ENCODE peak calls at places on chromosomes 4 and X, in eight cellular contexts. One of them, this sample, is unnamed.

GRCh38 chr4:52568351-52568750 is 90.8 kb downstream of the USP46 start:
- DNase-seq in NT2/D1: no peak
- DNase-seq in uterus: no peak
- DNase-seq in HCT116: no peak
- DNase-seq in CD8-positive, alpha-beta T cell: no peak
- DNase-seq in astrocyte of the spinal cord: no peak
- DNase-seq in Panc1: no peak
- DNase-seq in psoas muscle: no peak
- DNase-seq in this sample: no peak

GRCh38 chr4:680931-681645 is 6.7 kb downstream of the MYL5 start:
- DNase-seq in Panc1: no peak
- DNase-seq in HCT116: no peak
- DNase-seq in psoas muscle: peak
- DNase-seq in CD8-positive, alpha-beta T cell: peak
- DNase-seq in NT2/D1: no peak
- DNase-seq in astrocyte of the spinal cord: no peak
- DNase-seq in uterus: peak
- DNase-seq in this sample: peak

GRCh38 chrX:38431525-38431924 is 79.1 kb downstream of the OTC start:
- DNase-seq in HCT116: no peak
- DNase-seq in psoas muscle: no peak
- DNase-seq in uterus: no peak
- DNase-seq in astrocyte of the spinal cord: no peak
- DNase-seq in NT2/D1: no peak
- DNase-seq in Panc1: no peak
- DNase-seq in CD8-positive, alpha-beta T cell: no peak
- DNase-seq in this sample: no peak

GRCh38 chr4:141196227-141196928 is 24.3 kb upstream of the ZNF330 start:
- DNase-seq in CD8-positive, alpha-beta T cell: no peak
- DNase-seq in uterus: no peak
- DNase-seq in astrocyte of the spinal cord: no peak
- DNase-seq in HCT116: no peak
- DNase-seq in Panc1: no peak
- DNase-seq in NT2/D1: no peak
- DNase-seq in psoas muscle: no peak
- DNase-seq in this sample: no peak

GRCh38 chr4:7736436-7737267 is 203.0 kb downstream of the AFAP1 start:
- DNase-seq in Panc1: no peak
- DNase-seq in CD8-positive, alpha-beta T cell: no peak
- DNase-seq in NT2/D1: no peak
- DNase-seq in uterus: no peak
- DNase-seq in HCT116: no peak
- DNase-seq in psoas muscle: no peak
- DNase-seq in astrocyte of the spinal cord: peak
- DNase-seq in this sample: no peak

GRCh38 chr4:105088110-105088879 is 58.4 kb upstream of the TET2 start:
- DNase-seq in uterus: peak
- DNase-seq in CD8-positive, alpha-beta T cell: no peak
- DNase-seq in HCT116: no peak
- DNase-seq in astrocyte of the spinal cord: peak
- DNase-seq in Panc1: no peak
- DNase-seq in NT2/D1: peak
- DNase-seq in psoas muscle: no peak
- DNase-seq in this sample: no peak

GRCh38 chr4:42159271-42160001 is 7.0 kb upstream of the BEND4 start:
- DNase-seq in NT2/D1: no peak
- DNase-seq in CD8-positive, alpha-beta T cell: no peak
- DNase-seq in HCT116: no peak
- DNase-seq in psoas muscle: no peak
- DNase-seq in uterus: no peak
- DNase-seq in astrocyte of the spinal cord: no peak
- DNase-seq in Panc1: no peak
- DNase-seq in this sample: no peak

GRCh38 chrX:38008658-38009057 is 2.3 kb downstream of the SYTL5 start:
- DNase-seq in uterus: no peak
- DNase-seq in Panc1: no peak
- DNase-seq in HCT116: no peak
- DNase-seq in psoas muscle: no peak
- DNase-seq in NT2/D1: no peak
- DNase-seq in astrocyte of the spinal cord: no peak
- DNase-seq in CD8-positive, alpha-beta T cell: no peak
- DNase-seq in this sample: no peak

GRCh38 chrX:101399825-101400224 is 7.9 kb downstream of the GLA start:
- DNase-seq in CD8-positive, alpha-beta T cell: no peak
- DNase-seq in Panc1: no peak
- DNase-seq in NT2/D1: no peak
- DNase-seq in astrocyte of the spinal cord: no peak
- DNase-seq in psoas muscle: no peak
- DNase-seq in uterus: no peak
- DNase-seq in HCT116: no peak
- DNase-seq in this sample: no peak

GRCh38 chr4:38820329-38821061 is 15.9 kb upstream of the TLR1 start:
- DNase-seq in psoas muscle: no peak
- DNase-seq in HCT116: no peak
- DNase-seq in CD8-positive, alpha-beta T cell: no peak
- DNase-seq in NT2/D1: no peak
- DNase-seq in astrocyte of the spinal cord: no peak
- DNase-seq in Panc1: no peak
- DNase-seq in uterus: no peak
- DNase-seq in this sample: no peak

GRCh38 chr4:121143126-121143525 is 21.0 kb downstream of the TNIP3 start:
- DNase-seq in uterus: no peak
- DNase-seq in astrocyte of the spinal cord: no peak
- DNase-seq in HCT116: no peak
- DNase-seq in Panc1: no peak
- DNase-seq in CD8-positive, alpha-beta T cell: no peak
- DNase-seq in psoas muscle: no peak
- DNase-seq in NT2/D1: no peak
- DNase-seq in this sample: no peak

GRCh38 chrX:72540318-72540717 is 32.3 kb downstream of the HDAC8 start:
- DNase-seq in NT2/D1: no peak
- DNase-seq in psoas muscle: no peak
- DNase-seq in astrocyte of the spinal cord: peak
- DNase-seq in uterus: no peak
- DNase-seq in Panc1: no peak
- DNase-seq in HCT116: no peak
- DNase-seq in CD8-positive, alpha-beta T cell: no peak
- DNase-seq in this sample: no peak

GRCh38 chrX:30865020-30865419 is 24.0 kb downstream of the TAB3 start:
- DNase-seq in psoas muscle: no peak
- DNase-seq in NT2/D1: peak
- DNase-seq in HCT116: no peak
- DNase-seq in CD8-positive, alpha-beta T cell: no peak
- DNase-seq in uterus: no peak
- DNase-seq in astrocyte of the spinal cord: no peak
- DNase-seq in Panc1: no peak
- DNase-seq in this sample: no peak

GRCh38 chr4:169397762-169398161 is 127.0 kb upstream of the SH3RF1 start:
- DNase-seq in CD8-positive, alpha-beta T cell: no peak
- DNase-seq in uterus: no peak
- DNase-seq in HCT116: no peak
- DNase-seq in NT2/D1: no peak
- DNase-seq in astrocyte of the spinal cord: peak
- DNase-seq in Panc1: no peak
- DNase-seq in psoas muscle: no peak
- DNase-seq in this sample: no peak

GRCh38 chr4:150385606-150386005 is 196.3 kb upstream of the MAB21L2 start:
- DNase-seq in CD8-positive, alpha-beta T cell: no peak
- DNase-seq in astrocyte of the spinal cord: peak
- DNase-seq in Panc1: no peak
- DNase-seq in NT2/D1: no peak
- DNase-seq in HCT116: no peak
- DNase-seq in uterus: no peak
- DNase-seq in psoas muscle: no peak
- DNase-seq in this sample: no peak

GRCh38 chr4:123449780-123450179 is 53.2 kb downstream of the SPRY1 start:
- DNase-seq in uterus: no peak
- DNase-seq in psoas muscle: no peak
- DNase-seq in Panc1: peak
- DNase-seq in CD8-positive, alpha-beta T cell: no peak
- DNase-seq in astrocyte of the spinal cord: peak
- DNase-seq in HCT116: no peak
- DNase-seq in NT2/D1: no peak
- DNase-seq in this sample: no peak

GRCh38 chr4:53489279-53489889 is 101.9 kb downstream of the LNX1 start:
- DNase-seq in NT2/D1: no peak
- DNase-seq in astrocyte of the spinal cord: peak
- DNase-seq in CD8-positive, alpha-beta T cell: no peak
- DNase-seq in uterus: no peak
- DNase-seq in Panc1: no peak
- DNase-seq in psoas muscle: no peak
- DNase-seq in HCT116: no peak
- DNase-seq in this sample: no peak

GRCh38 chr4:121189811-121190210 is 25.7 kb upstream of the TNIP3 start:
- DNase-seq in NT2/D1: no peak
- DNase-seq in Panc1: no peak
- DNase-seq in CD8-positive, alpha-beta T cell: peak
- DNase-seq in astrocyte of the spinal cord: no peak
- DNase-seq in psoas muscle: no peak
- DNase-seq in uterus: no peak
- DNase-seq in HCT116: no peak
- DNase-seq in this sample: peak

GRCh38 chr4:386708-387105 is 49.1 kb downstream of the ZNF141 start:
- DNase-seq in NT2/D1: peak
- DNase-seq in Panc1: no peak
- DNase-seq in astrocyte of the spinal cord: no peak
- DNase-seq in uterus: no peak
- DNase-seq in psoas muscle: no peak
- DNase-seq in HCT116: no peak
- DNase-seq in CD8-positive, alpha-beta T cell: no peak
- DNase-seq in this sample: no peak

GRCh38 chrX:46444011-46444410 is 101.2 kb downstream of the ZNF674 start:
- DNase-seq in uterus: no peak
- DNase-seq in CD8-positive, alpha-beta T cell: no peak
- DNase-seq in astrocyte of the spinal cord: peak
- DNase-seq in HCT116: peak
- DNase-seq in Panc1: peak
- DNase-seq in NT2/D1: peak
- DNase-seq in psoas muscle: no peak
- DNase-seq in this sample: no peak

GRCh38 chr4:108350332-108350731 is 181.6 kb upstream of the LEF1 start:
- DNase-seq in CD8-positive, alpha-beta T cell: no peak
- DNase-seq in uterus: no peak
- DNase-seq in psoas muscle: no peak
- DNase-seq in HCT116: no peak
- DNase-seq in Panc1: no peak
- DNase-seq in NT2/D1: no peak
- DNase-seq in astrocyte of the spinal cord: no peak
- DNase-seq in this sample: no peak

DNA sequence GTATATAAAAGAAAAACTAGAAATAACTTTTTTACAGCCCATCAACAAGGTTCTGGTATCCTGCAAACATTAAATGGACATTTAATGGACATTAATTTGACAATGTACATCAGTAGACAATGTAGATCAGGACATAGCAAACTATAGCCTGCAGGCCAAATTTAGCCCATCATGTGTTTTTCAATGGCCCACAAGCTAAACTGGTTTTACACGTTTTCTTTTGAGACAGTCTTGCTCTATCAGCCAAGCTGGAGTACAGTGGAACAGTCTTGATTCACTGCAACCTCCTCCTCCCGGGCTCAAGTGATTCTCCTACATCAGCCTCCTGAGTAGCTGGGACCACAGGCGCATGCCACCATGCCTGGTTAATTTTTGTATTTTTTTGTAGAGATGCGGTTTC is 7.2 kb downstream of the ZNF630 start:
- DNase-seq in CD8-positive, alpha-beta T cell: no peak
- DNase-seq in psoas muscle: no peak
- DNase-seq in HCT116: no peak
- DNase-seq in NT2/D1: no peak
- DNase-seq in uterus: no peak
- DNase-seq in astrocyte of the spinal cord: no peak
- DNase-seq in Panc1: no peak
- DNase-seq in this sample: no peak
- H3K4me3 ChIP-seq in CD8-positive, alpha-beta T cell: no peak
- H3K4me3 ChIP-seq in psoas muscle: no peak
- H3K4me3 ChIP-seq in HCT116: no peak
- H3K4me3 ChIP-seq in NT2/D1: no peak
- H3K4me3 ChIP-seq in uterus: no peak
- H3K4me3 ChIP-seq in astrocyte of the spinal cord: no peak
- H3K4me3 ChIP-seq in Panc1: no peak
- H3K4me3 ChIP-seq in this sample: no peak

DNA sequence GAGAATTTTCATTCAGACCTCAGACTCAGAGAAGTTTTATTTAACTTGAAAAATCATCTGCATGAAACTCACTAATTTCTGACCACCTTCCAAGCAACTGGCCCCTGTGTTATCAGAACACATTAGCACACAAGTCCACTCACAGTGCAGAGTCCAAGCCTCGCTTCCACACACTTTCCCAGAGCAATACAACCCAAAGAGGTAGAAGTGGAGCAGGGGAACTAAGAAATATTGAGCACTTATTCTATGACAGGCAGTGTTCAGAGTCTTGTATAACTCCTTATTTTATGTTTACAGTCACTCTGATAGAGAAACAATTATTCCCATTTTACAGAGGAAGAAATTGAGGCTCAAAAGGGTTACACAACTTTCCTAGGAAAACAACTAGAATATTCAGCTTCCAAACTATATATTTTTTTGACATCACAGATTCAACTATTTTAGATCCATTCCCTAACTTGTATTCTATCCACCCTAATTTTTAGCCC is 18.3 kb upstream of the TMEM154 start:
- DNase-seq in HCT116: no peak
- DNase-seq in uterus: no peak
- DNase-seq in Panc1: no peak
- DNase-seq in psoas muscle: no peak
- DNase-seq in NT2/D1: no peak
- DNase-seq in astrocyte of the spinal cord: no peak
- DNase-seq in CD8-positive, alpha-beta T cell: no peak
- DNase-seq in this sample: no peak
- H3K4me3 ChIP-seq in HCT116: no peak
- H3K4me3 ChIP-seq in uterus: no peak
- H3K4me3 ChIP-seq in Panc1: no peak
- H3K4me3 ChIP-seq in psoas muscle: no peak
- H3K4me3 ChIP-seq in NT2/D1: no peak
- H3K4me3 ChIP-seq in astrocyte of the spinal cord: no peak
- H3K4me3 ChIP-seq in CD8-positive, alpha-beta T cell: no peak
- H3K4me3 ChIP-seq in this sample: no peak

GRCh38 chr4:83009529-83009928 is 1.1 kb downstream of the LIN54 start:
- DNase-seq in uterus: no peak
- DNase-seq in astrocyte of the spinal cord: no peak
- DNase-seq in HCT116: no peak
- DNase-seq in Panc1: no peak
- DNase-seq in psoas muscle: no peak
- DNase-seq in CD8-positive, alpha-beta T cell: no peak
- DNase-seq in NT2/D1: no peak
- DNase-seq in this sample: no peak
- H3K4me3 ChIP-seq in uterus: peak
- H3K4me3 ChIP-seq in astrocyte of the spinal cord: peak
- H3K4me3 ChIP-seq in HCT116: peak
- H3K4me3 ChIP-seq in Panc1: peak
- H3K4me3 ChIP-seq in psoas muscle: peak
- H3K4me3 ChIP-seq in CD8-positive, alpha-beta T cell: peak
- H3K4me3 ChIP-seq in NT2/D1: peak
- H3K4me3 ChIP-seq in this sample: peak

GRCh38 chrX:29110041-29110440 is 522.8 kb downstream of the IL1RAPL1 start:
- DNase-seq in psoas muscle: no peak
- DNase-seq in uterus: no peak
- DNase-seq in Panc1: no peak
- DNase-seq in NT2/D1: no peak
- DNase-seq in astrocyte of the spinal cord: no peak
- DNase-seq in CD8-positive, alpha-beta T cell: no peak
- DNase-seq in HCT116: no peak
- DNase-seq in this sample: no peak
- H3K4me3 ChIP-seq in psoas muscle: no peak
- H3K4me3 ChIP-seq in uterus: no peak
- H3K4me3 ChIP-seq in Panc1: peak
- H3K4me3 ChIP-seq in NT2/D1: no peak
- H3K4me3 ChIP-seq in astrocyte of the spinal cord: no peak
- H3K4me3 ChIP-seq in CD8-positive, alpha-beta T cell: no peak
- H3K4me3 ChIP-seq in HCT116: no peak
- H3K4me3 ChIP-seq in this sample: no peak

GRCh38 chrX:120236676-120237460 is 13.7 kb upstream of the ZBTB33 start:
- DNase-seq in psoas muscle: no peak
- DNase-seq in HCT116: no peak
- DNase-seq in uterus: no peak
- DNase-seq in CD8-positive, alpha-beta T cell: no peak
- DNase-seq in astrocyte of the spinal cord: no peak
- DNase-seq in Panc1: no peak
- DNase-seq in NT2/D1: no peak
- DNase-seq in this sample: no peak
- H3K4me3 ChIP-seq in psoas muscle: no peak
- H3K4me3 ChIP-seq in HCT116: no peak
- H3K4me3 ChIP-seq in uterus: no peak
- H3K4me3 ChIP-seq in CD8-positive, alpha-beta T cell: no peak
- H3K4me3 ChIP-seq in astrocyte of the spinal cord: no peak
- H3K4me3 ChIP-seq in Panc1: no peak
- H3K4me3 ChIP-seq in NT2/D1: no peak
- H3K4me3 ChIP-seq in this sample: no peak

This sample was measured in Peyer's patch.